ENCODE peak calls at places on chromosome 21, in ten cellular contexts. K, C, A, M, U, N, P, G, S and Y are unnamed samples.

GRCh38 chr21:45517249-45518065 is 24.8 kb downstream of the SLC19A1 start:
- DNase-seq in K (no peak), C (no peak), A (no peak), M (no peak), U (no peak), N (no peak), P (peak), G (no peak), S (peak), Y (no peak)

GRCh38 chr21:26041441-26042180 is 129.0 kb downstream of the APP start:
- DNase-seq in K (no peak), C (peak), A (no peak), M (no peak), U (no peak), N (no peak), P (peak), G (peak), S (no peak), Y (no peak)

GRCh38 chr21:45572783-45573451 is 30.7 kb upstream of the SLC19A1 start:
- DNase-seq in K (no peak), C (no peak), A (no peak), M (no peak), U (no peak), N (no peak), P (no peak), G (no peak), S (no peak), Y (no peak)

GRCh38 chr21:44557491-44558328 is 885 bp downstream of the KRTAP10-3 start:
- DNase-seq in K (no peak), C (no peak), A (no peak), M (no peak), U (no peak), N (no peak), P (no peak), G (no peak), S (no peak), Y (no peak)

GRCh38 chr21:45822429-45823099 is 159.0 kb upstream of the COL6A1 start:
- DNase-seq in K (no peak), C (no peak), A (no peak), M (no peak), U (no peak), N (no peak), P (no peak), G (no peak), S (no peak), Y (no peak)

GRCh38 chr21:16678479-16678878 is 834.4 kb upstream of the CXADR start:
- DNase-seq in K (no peak), C (peak), A (no peak), M (no peak), U (no peak), N (no peak), P (no peak), G (no peak), S (no peak), Y (peak)

GRCh38 chr21:36079010-36079649 is 9.3 kb downstream of the CBR1 start:
- DNase-seq in K (no peak), C (no peak), A (no peak), M (peak), U (no peak), N (peak), P (no peak), G (no peak), S (no peak), Y (no peak)

GRCh38 chr21:41768371-41769042 is 1.7 kb upstream of the RIPK4 start:
- DNase-seq in K (no peak), C (peak), A (peak), M (no peak), U (no peak), N (peak), P (peak), G (peak), S (peak), Y (no peak)

GRCh38 chr21:45791562-45792418 is 148.3 kb downstream of the PCBP3 start:
- DNase-seq in K (no peak), C (no peak), A (no peak), M (no peak), U (no peak), N (no peak), P (no peak), G (no peak), S (no peak), Y (no peak)

GRCh38 chr21:41316641-41317392 is at the start of gene FAM3B:
- DNase-seq in K (peak), C (peak), A (peak), M (no peak), U (no peak), N (no peak), P (no peak), G (no peak), S (no peak), Y (peak)

GRCh38 chr21:9755611-9756010 is 765.8 kb upstream of the TPTE start:
- DNase-seq in K (no peak), C (no peak), A (no peak), M (no peak), U (no peak), N (no peak), P (no peak), G (no peak), S (no peak), Y (no peak)

GRCh38 chr21:44844256-44844655 is 26.4 kb upstream of the SUMO3 start:
- DNase-seq in K (no peak), C (no peak), A (no peak), M (no peak), U (no peak), N (no peak), P (no peak), G (no peak), S (no peak), Y (no peak)

GRCh38 chr21:29521872-29522271 is 223.2 kb downstream of the BACH1 start:
- DNase-seq in K (no peak), C (no peak), A (no peak), M (no peak), U (no peak), N (no peak), P (no peak), G (no peak), S (no peak), Y (no peak)

GRCh38 chr21:32022141-32022540 is 149.3 kb downstream of the HUNK start:
- DNase-seq in K (no peak), C (no peak), A (no peak), M (no peak), U (no peak), N (no peak), P (no peak), G (no peak), S (peak), Y (no peak)

GRCh38 chr21:44418876-44419230 is 36.5 kb upstream of the LRRC3 start:
- DNase-seq in K (no peak), C (no peak), A (no peak), M (no peak), U (no peak), N (no peak), P (no peak), G (no peak), S (no peak), Y (no peak)

GRCh38 chr21:19322360-19322759 is 918.8 kb upstream of the TMPRSS15 start:
- DNase-seq in K (no peak), C (peak), A (no peak), M (no peak), U (no peak), N (no peak), P (peak), G (no peak), S (no peak), Y (no peak)

GRCh38 chr21:41620982-41621381 is 113.0 kb upstream of the TMPRSS2 start:
- DNase-seq in K (no peak), C (no peak), A (no peak), M (no peak), U (no peak), N (no peak), P (peak), G (peak), S (no peak), Y (no peak)